ENCODE peak calls at places on chromosomes 1 and 21, in five cellular contexts. One of them, this sample, is unnamed.

GRCh38 chr1:36387141-36387949 is 1.6 kb upstream of the STK40 start:
- DNase-seq in cardiac septum: no peak
- DNase-seq in NCI-H1105: no peak
- DNase-seq in psoas muscle: no peak
- DNase-seq in DMS153: no peak
- DNase-seq in this sample: no peak

GRCh38 chr1:63922848-63923247 is 149.0 kb downstream of the ROR1 start:
- DNase-seq in cardiac septum: peak
- DNase-seq in DMS153: no peak
- DNase-seq in NCI-H1105: no peak
- DNase-seq in psoas muscle: peak
- DNase-seq in this sample: no peak

GRCh38 chr1:117959364-117959763 is 29.8 kb downstream of the WDR3 start:
- DNase-seq in NCI-H1105: no peak
- DNase-seq in DMS153: no peak
- DNase-seq in psoas muscle: no peak
- DNase-seq in cardiac septum: no peak
- DNase-seq in this sample: no peak

GRCh38 chr1:70990460-70991253 is 57.0 kb downstream of the PTGER3 start:
- DNase-seq in cardiac septum: no peak
- DNase-seq in psoas muscle: no peak
- DNase-seq in NCI-H1105: peak
- DNase-seq in DMS153: peak
- DNase-seq in this sample: no peak

GRCh38 chr1:12230549-12231275 is 882 bp downstream of the VPS13D start:
- DNase-seq in cardiac septum: peak
- DNase-seq in DMS153: no peak
- DNase-seq in NCI-H1105: no peak
- DNase-seq in psoas muscle: peak
- DNase-seq in this sample: peak

GRCh38 chr1:88175631-88176226 is 508.3 kb upstream of the PKN2 start:
- DNase-seq in NCI-H1105: no peak
- DNase-seq in cardiac septum: no peak
- DNase-seq in DMS153: no peak
- DNase-seq in psoas muscle: no peak
- DNase-seq in this sample: no peak

GRCh38 chr1:228022571-228023293 is 15.9 kb downstream of the WNT3A start:
- DNase-seq in DMS153: no peak
- DNase-seq in cardiac septum: peak
- DNase-seq in psoas muscle: peak
- DNase-seq in NCI-H1105: no peak
- DNase-seq in this sample: peak

GRCh38 chr1:147472953-147473734 is 68.2 kb upstream of the BCL9 start:
- DNase-seq in DMS153: no peak
- DNase-seq in NCI-H1105: no peak
- DNase-seq in cardiac septum: no peak
- DNase-seq in psoas muscle: no peak
- DNase-seq in this sample: no peak

GRCh38 chr1:92804721-92805169 is 19.8 kb upstream of the EVI5 start:
- DNase-seq in cardiac septum: no peak
- DNase-seq in NCI-H1105: no peak
- DNase-seq in psoas muscle: no peak
- DNase-seq in DMS153: no peak
- DNase-seq in this sample: peak

GRCh38 chr1:53328490-53329182 is 766 bp upstream of the LRP8 start:
- DNase-seq in DMS153: no peak
- DNase-seq in psoas muscle: peak
- DNase-seq in cardiac septum: no peak
- DNase-seq in NCI-H1105: no peak
- DNase-seq in this sample: peak

GRCh38 chr1:169892819-169893644 is 664 bp downstream of the SCYL3 start:
- DNase-seq in cardiac septum: no peak
- DNase-seq in DMS153: no peak
- DNase-seq in psoas muscle: no peak
- DNase-seq in NCI-H1105: peak
- DNase-seq in this sample: peak

GRCh38 chr1:26177182-26177684 is at the start of gene CNKSR1:
- DNase-seq in DMS153: peak
- DNase-seq in psoas muscle: no peak
- DNase-seq in NCI-H1105: no peak
- DNase-seq in cardiac septum: no peak
- DNase-seq in this sample: no peak

GRCh38 chr1:220156620-220157146 is 62.8 kb downstream of the IARS2 start:
- DNase-seq in psoas muscle: no peak
- DNase-seq in DMS153: no peak
- DNase-seq in cardiac septum: no peak
- DNase-seq in NCI-H1105: no peak
- DNase-seq in this sample: no peak

GRCh38 chr21:29812947-29813346 is 126.8 kb downstream of the GRIK1 start:
- DNase-seq in NCI-H1105: no peak
- DNase-seq in DMS153: no peak
- DNase-seq in cardiac septum: no peak
- DNase-seq in psoas muscle: no peak
- DNase-seq in this sample: no peak

GRCh38 chr1:53070621-53071020 is 8.6 kb downstream of the PODN start:
- DNase-seq in DMS153: no peak
- DNase-seq in NCI-H1105: no peak
- DNase-seq in cardiac septum: peak
- DNase-seq in psoas muscle: peak
- DNase-seq in this sample: peak

This sample was measured in posterior vena cava.